ENCODE peak calls at places on chromosomes 5 and 9, in ten cellular contexts. One of them, this sample, is unnamed.
A peak's percentile ranks its signal among the peaks of the same experiment; 100 is the strongest.

GRCh38 chr5:56108212-56108611 is 113.4 kb upstream of the IL6ST start:
- DNase-seq in OCI-LY7: no peak
- DNase-seq in RWPE1: no peak
- DNase-seq in AG09309: no peak
- DNase-seq in mesothelial cell of epicardium: no peak
- DNase-seq in stomach: no peak
- DNase-seq in uterus: no peak
- DNase-seq in K562: no peak
- DNase-seq in GM06990: no peak
- DNase-seq in bronchial epithelial cell: no peak
- DNase-seq in this sample: no peak

GRCh38 chr5:124199902-124200301 is 546.5 kb downstream of the ZNF608 start:
- DNase-seq in OCI-LY7: no peak
- DNase-seq in RWPE1: no peak
- DNase-seq in AG09309: no peak
- DNase-seq in mesothelial cell of epicardium: no peak
- DNase-seq in stomach: no peak
- DNase-seq in uterus: no peak
- DNase-seq in K562: no peak
- DNase-seq in GM06990: no peak
- DNase-seq in bronchial epithelial cell: peak; percentile 18
- DNase-seq in this sample: no peak

GRCh38 chr5:55993013-55993412 is 1.8 kb downstream of the IL6ST start:
- DNase-seq in OCI-LY7: no peak
- DNase-seq in RWPE1: no peak
- DNase-seq in AG09309: no peak
- DNase-seq in mesothelial cell of epicardium: no peak
- DNase-seq in stomach: no peak
- DNase-seq in uterus: peak; percentile 29
- DNase-seq in K562: no peak
- DNase-seq in GM06990: no peak
- DNase-seq in bronchial epithelial cell: peak; percentile 32
- DNase-seq in this sample: no peak

GRCh38 chr5:179114756-179115155 is 54.6 kb downstream of the ZNF354C start:
- DNase-seq in OCI-LY7: no peak
- DNase-seq in RWPE1: no peak
- DNase-seq in AG09309: no peak
- DNase-seq in mesothelial cell of epicardium: no peak
- DNase-seq in stomach: peak; percentile 18
- DNase-seq in uterus: no peak
- DNase-seq in K562: no peak
- DNase-seq in GM06990: no peak
- DNase-seq in bronchial epithelial cell: no peak
- DNase-seq in this sample: no peak

GRCh38 chr5:57171818-57172465 is 1.9 kb upstream of the GPBP1 start:
- DNase-seq in OCI-LY7: no peak
- DNase-seq in RWPE1: peak; percentile 51
- DNase-seq in AG09309: no peak
- DNase-seq in mesothelial cell of epicardium: no peak
- DNase-seq in stomach: peak; percentile 37
- DNase-seq in uterus: no peak
- DNase-seq in K562: no peak
- DNase-seq in GM06990: no peak
- DNase-seq in bronchial epithelial cell: peak; percentile 83
- DNase-seq in this sample: no peak

GRCh38 chr5:76521240-76521758 is 101.9 kb downstream of the F2RL2 start:
- DNase-seq in OCI-LY7: no peak
- DNase-seq in RWPE1: peak; percentile 57
- DNase-seq in AG09309: peak; percentile 2
- DNase-seq in mesothelial cell of epicardium: no peak
- DNase-seq in stomach: no peak
- DNase-seq in uterus: no peak
- DNase-seq in K562: no peak
- DNase-seq in GM06990: peak; percentile 9
- DNase-seq in bronchial epithelial cell: peak; percentile 59
- DNase-seq in this sample: no peak

GRCh38 chr5:9922719-9923118 is 292.6 kb upstream of the TAS2R1 start:
- DNase-seq in OCI-LY7: no peak
- DNase-seq in RWPE1: no peak
- DNase-seq in AG09309: no peak
- DNase-seq in mesothelial cell of epicardium: no peak
- DNase-seq in stomach: no peak
- DNase-seq in uterus: no peak
- DNase-seq in K562: peak; percentile 23
- DNase-seq in GM06990: no peak
- DNase-seq in bronchial epithelial cell: no peak
- DNase-seq in this sample: no peak

GRCh38 chr5:148998174-148998797 is 64.6 kb downstream of the SH3TC2 start:
- DNase-seq in OCI-LY7: peak; percentile 65
- DNase-seq in RWPE1: peak; percentile 59
- DNase-seq in AG09309: no peak
- DNase-seq in mesothelial cell of epicardium: no peak
- DNase-seq in stomach: no peak
- DNase-seq in uterus: no peak
- DNase-seq in K562: peak; percentile 26
- DNase-seq in GM06990: no peak
- DNase-seq in bronchial epithelial cell: peak; percentile 79
- DNase-seq in this sample: peak; percentile 39

GRCh38 chr5:122490718-122491117 is 178.7 kb downstream of the SNCAIP start:
- DNase-seq in OCI-LY7: no peak
- DNase-seq in RWPE1: no peak
- DNase-seq in AG09309: no peak
- DNase-seq in mesothelial cell of epicardium: no peak
- DNase-seq in stomach: no peak
- DNase-seq in uterus: no peak
- DNase-seq in K562: no peak
- DNase-seq in GM06990: no peak
- DNase-seq in bronchial epithelial cell: no peak
- DNase-seq in this sample: no peak

GRCh38 chr5:122493776-122494518 is 181.9 kb downstream of the SNCAIP start:
- DNase-seq in OCI-LY7: no peak
- DNase-seq in RWPE1: no peak
- DNase-seq in AG09309: no peak
- DNase-seq in mesothelial cell of epicardium: peak; percentile 51
- DNase-seq in stomach: no peak
- DNase-seq in uterus: no peak
- DNase-seq in K562: no peak
- DNase-seq in GM06990: no peak
- DNase-seq in bronchial epithelial cell: peak; percentile 18
- DNase-seq in this sample: no peak

GRCh38 chr5:122498163-122498562 is 186.1 kb downstream of the SNCAIP start:
- DNase-seq in OCI-LY7: no peak
- DNase-seq in RWPE1: no peak
- DNase-seq in AG09309: no peak
- DNase-seq in mesothelial cell of epicardium: no peak
- DNase-seq in stomach: no peak
- DNase-seq in uterus: no peak
- DNase-seq in K562: no peak
- DNase-seq in GM06990: no peak
- DNase-seq in bronchial epithelial cell: no peak
- DNase-seq in this sample: peak; percentile 24

GRCh38 chr5:122493091-122493775 is 181.2 kb downstream of the SNCAIP start:
- DNase-seq in OCI-LY7: no peak
- DNase-seq in RWPE1: no peak
- DNase-seq in AG09309: no peak
- DNase-seq in mesothelial cell of epicardium: peak; percentile 84
- DNase-seq in stomach: peak; percentile 70
- DNase-seq in uterus: no peak
- DNase-seq in K562: peak; percentile 6
- DNase-seq in GM06990: no peak
- DNase-seq in bronchial epithelial cell: no peak
- DNase-seq in this sample: no peak

GRCh38 chr5:122492675-122493074 is 180.6 kb downstream of the SNCAIP start:
- DNase-seq in OCI-LY7: peak; percentile 6
- DNase-seq in RWPE1: no peak
- DNase-seq in AG09309: no peak
- DNase-seq in mesothelial cell of epicardium: no peak
- DNase-seq in stomach: no peak
- DNase-seq in uterus: no peak
- DNase-seq in K562: peak; percentile 7
- DNase-seq in GM06990: no peak
- DNase-seq in bronchial epithelial cell: peak; percentile 25
- DNase-seq in this sample: no peak
- TF ChIP-seq CTCF in OCI-LY7: peak; percentile 34
- TF ChIP-seq CTCF in RWPE1: no peak
- TF ChIP-seq CTCF in AG09309: peak; percentile 40
- TF ChIP-seq CTCF in mesothelial cell of epicardium: no peak
- TF ChIP-seq CTCF in stomach: no peak
- TF ChIP-seq CTCF in uterus: no peak
- TF ChIP-seq CTCF in K562: peak; percentile 28
- TF ChIP-seq CTCF in GM06990: peak; percentile 47
- TF ChIP-seq CTCF in bronchial epithelial cell: peak; percentile 27
- TF ChIP-seq CTCF in this sample: no peak

DNA sequence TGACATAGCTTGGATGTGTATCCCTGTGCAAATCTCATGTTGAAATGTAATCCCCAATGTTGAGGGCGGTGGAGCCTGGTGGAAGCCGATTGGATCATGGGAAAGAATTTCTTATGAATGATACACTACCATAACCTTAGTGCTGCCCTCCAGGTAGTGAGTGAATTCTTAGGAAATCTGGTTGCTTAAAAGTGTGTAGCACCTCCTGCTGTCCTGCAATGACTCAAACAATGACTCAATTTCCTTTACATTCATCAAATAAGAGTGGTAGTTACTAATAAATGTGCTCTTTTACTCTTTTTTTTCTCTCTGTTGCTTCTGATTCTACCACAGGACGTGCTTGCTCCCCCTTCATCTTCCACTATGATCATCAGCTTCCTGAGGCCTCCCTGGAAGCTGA is 1696.0 kb upstream of the CDH9 start:
- DNase-seq in OCI-LY7: no peak
- DNase-seq in RWPE1: no peak
- DNase-seq in AG09309: no peak
- DNase-seq in mesothelial cell of epicardium: no peak
- DNase-seq in stomach: no peak
- DNase-seq in uterus: no peak
- DNase-seq in K562: no peak
- DNase-seq in GM06990: no peak
- DNase-seq in bronchial epithelial cell: peak; percentile 96
- DNase-seq in this sample: no peak
- TF ChIP-seq CTCF in OCI-LY7: no peak
- TF ChIP-seq CTCF in RWPE1: no peak
- TF ChIP-seq CTCF in AG09309: no peak
- TF ChIP-seq CTCF in mesothelial cell of epicardium: no peak
- TF ChIP-seq CTCF in stomach: no peak
- TF ChIP-seq CTCF in uterus: no peak
- TF ChIP-seq CTCF in K562: no peak
- TF ChIP-seq CTCF in GM06990: no peak
- TF ChIP-seq CTCF in bronchial epithelial cell: peak; percentile 46
- TF ChIP-seq CTCF in this sample: no peak

DNA sequence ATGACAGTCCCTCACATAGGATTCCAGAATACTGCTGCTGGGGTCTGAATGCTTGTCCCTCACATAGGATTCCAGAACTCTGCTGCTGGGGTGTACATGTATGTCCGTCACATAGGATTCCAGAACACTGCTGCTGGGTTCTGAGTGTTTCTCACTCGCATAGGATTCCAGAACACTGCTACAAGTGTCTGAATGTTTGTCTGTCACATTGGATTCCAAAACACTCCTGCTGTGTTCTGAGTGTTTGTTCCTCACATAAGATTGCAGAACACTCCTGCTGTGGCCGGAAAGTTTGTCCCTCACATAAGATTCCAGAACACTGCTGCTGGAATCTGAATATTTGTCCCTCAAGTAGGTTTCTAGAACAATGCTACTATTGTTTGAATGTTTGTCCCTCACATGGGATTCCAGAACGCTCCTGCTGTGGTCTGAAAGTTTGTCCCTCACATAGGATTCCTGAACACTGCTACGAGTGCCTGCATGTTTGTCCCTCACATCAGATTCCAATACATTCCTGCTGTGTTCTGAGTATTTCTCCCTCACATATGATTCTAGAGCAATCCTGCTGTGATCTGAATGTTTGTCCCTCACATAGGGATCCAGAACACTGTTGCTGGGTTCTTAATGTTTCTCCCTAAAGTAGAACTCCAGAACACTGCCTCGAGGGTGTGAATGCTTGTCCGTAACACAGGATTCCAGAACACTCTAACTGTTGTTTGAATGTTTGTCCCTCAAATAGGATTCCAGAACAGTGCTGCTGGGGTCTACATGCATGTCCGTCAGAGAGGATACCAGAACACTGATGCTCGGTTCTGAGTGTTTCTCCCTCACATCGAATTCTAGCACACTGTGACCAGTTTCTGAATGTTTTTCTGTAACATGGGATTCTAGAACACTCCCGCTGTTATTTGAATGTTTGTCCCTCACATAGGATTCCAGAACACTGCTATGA is 200.4 kb downstream of the FOXD4L6 start:
- DNase-seq in OCI-LY7: no peak
- DNase-seq in RWPE1: no peak
- DNase-seq in AG09309: no peak
- DNase-seq in mesothelial cell of epicardium: no peak
- DNase-seq in stomach: no peak
- DNase-seq in uterus: no peak
- DNase-seq in K562: no peak
- DNase-seq in GM06990: no peak
- DNase-seq in bronchial epithelial cell: no peak
- DNase-seq in this sample: no peak
- TF ChIP-seq CTCF in OCI-LY7: no peak
- TF ChIP-seq CTCF in RWPE1: no peak
- TF ChIP-seq CTCF in AG09309: no peak
- TF ChIP-seq CTCF in mesothelial cell of epicardium: no peak
- TF ChIP-seq CTCF in stomach: no peak
- TF ChIP-seq CTCF in uterus: no peak
- TF ChIP-seq CTCF in K562: no peak
- TF ChIP-seq CTCF in GM06990: no peak
- TF ChIP-seq CTCF in bronchial epithelial cell: no peak
- TF ChIP-seq CTCF in this sample: no peak

GRCh38 chr5:73188764-73189521 is 15.9 kb downstream of the TMEM174 start:
- DNase-seq in OCI-LY7: no peak
- DNase-seq in RWPE1: no peak
- DNase-seq in AG09309: no peak
- DNase-seq in mesothelial cell of epicardium: no peak
- DNase-seq in stomach: no peak
- DNase-seq in uterus: no peak
- DNase-seq in K562: no peak
- DNase-seq in GM06990: no peak
- DNase-seq in bronchial epithelial cell: no peak
- DNase-seq in this sample: no peak

GRCh38 chr5:73193592-73193991 is 20.6 kb downstream of the TMEM174 start:
- DNase-seq in OCI-LY7: no peak
- DNase-seq in RWPE1: no peak
- DNase-seq in AG09309: no peak
- DNase-seq in mesothelial cell of epicardium: no peak
- DNase-seq in stomach: no peak
- DNase-seq in uterus: no peak
- DNase-seq in K562: no peak
- DNase-seq in GM06990: no peak
- DNase-seq in bronchial epithelial cell: no peak
- DNase-seq in this sample: no peak

GRCh38 chr5:73189816-73190451 is 16.9 kb downstream of the TMEM174 start:
- DNase-seq in OCI-LY7: peak; percentile 23
- DNase-seq in RWPE1: peak; percentile 19
- DNase-seq in AG09309: peak; percentile 41
- DNase-seq in mesothelial cell of epicardium: no peak
- DNase-seq in stomach: no peak
- DNase-seq in uterus: no peak
- DNase-seq in K562: peak; percentile 19
- DNase-seq in GM06990: no peak
- DNase-seq in bronchial epithelial cell: no peak
- DNase-seq in this sample: no peak

GRCh38 chr5:73196201-73196600 is 23.2 kb downstream of the TMEM174 start:
- DNase-seq in OCI-LY7: no peak
- DNase-seq in RWPE1: no peak
- DNase-seq in AG09309: no peak
- DNase-seq in mesothelial cell of epicardium: no peak
- DNase-seq in stomach: no peak
- DNase-seq in uterus: no peak
- DNase-seq in K562: no peak
- DNase-seq in GM06990: no peak
- DNase-seq in bronchial epithelial cell: no peak
- DNase-seq in this sample: no peak

DNA sequence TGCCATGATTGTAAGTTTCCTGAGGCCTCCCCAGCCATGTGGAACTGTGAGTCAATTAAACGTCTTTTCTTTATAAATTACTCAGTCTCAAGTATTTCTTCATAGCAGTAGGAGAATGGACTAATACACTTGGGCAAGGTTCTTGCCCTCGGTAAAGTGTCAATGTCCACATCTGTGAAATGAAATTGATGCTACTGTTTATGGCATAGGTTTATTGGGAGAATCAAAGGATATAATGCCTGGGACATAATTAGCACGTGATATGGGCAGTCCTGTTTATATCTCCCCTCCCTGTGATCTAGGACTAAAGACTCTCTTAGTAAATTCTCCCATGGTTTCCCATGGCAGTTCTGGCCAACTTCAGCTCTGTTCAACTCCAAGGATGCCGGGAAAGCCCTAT is 19.4 kb downstream of the TMEM174 start:
- DNase-seq in OCI-LY7: no peak
- DNase-seq in RWPE1: no peak
- DNase-seq in AG09309: no peak
- DNase-seq in mesothelial cell of epicardium: no peak
- DNase-seq in stomach: no peak
- DNase-seq in uterus: no peak
- DNase-seq in K562: no peak
- DNase-seq in GM06990: no peak
- DNase-seq in bronchial epithelial cell: no peak
- DNase-seq in this sample: no peak
- TF ChIP-seq CTCF in OCI-LY7: no peak
- TF ChIP-seq CTCF in RWPE1: no peak
- TF ChIP-seq CTCF in AG09309: no peak
- TF ChIP-seq CTCF in mesothelial cell of epicardium: no peak
- TF ChIP-seq CTCF in stomach: no peak
- TF ChIP-seq CTCF in uterus: no peak
- TF ChIP-seq CTCF in K562: no peak
- TF ChIP-seq CTCF in GM06990: no peak
- TF ChIP-seq CTCF in bronchial epithelial cell: no peak
- TF ChIP-seq CTCF in this sample: no peak

This sample was measured in endothelial cell.